ENCODE peak calls at places on chromosomes 2 and 18, in ten cellular contexts. V is tibial artery, F is A549, L is GM12891, I is mammary epithelial cell, Q is mesothelial cell of epicardium, E is G401, P is IMR-90, D is endothelial cell, G is T-helper 9 cell. B is an unnamed sample.

GRCh38 chr2:192162392-192163042 is 32.2 kb downstream of the TMEFF2 start:
- DNase-seq in V (no peak), F (peak), L (no peak), I (peak), Q (peak), E (peak), P (peak), D (peak), G (peak), B (peak)

GRCh38 chr18:50944245-50944917 is 23.5 kb upstream of the ELAC1 start:
- DNase-seq in V (no peak), F (no peak), L (no peak), I (no peak), Q (no peak), E (no peak), P (no peak), D (no peak), G (no peak), B (peak)

GRCh38 chr2:174663572-174663971 is 66.0 kb upstream of the WIPF1 start:
- DNase-seq in V (peak), F (no peak), L (no peak), I (no peak), Q (no peak), E (no peak), P (no peak), D (peak), G (no peak), B (no peak)

GRCh38 chr2:190979906-190980629 is 33.9 kb downstream of the STAT1 start:
- DNase-seq in V (peak), F (no peak), L (no peak), I (no peak), Q (peak), E (no peak), P (peak), D (peak), G (no peak), B (peak)

GRCh38 chr2:168396131-168396530 is 59.9 kb upstream of the CERS6 start:
- DNase-seq in V (no peak), F (no peak), L (no peak), I (peak), Q (no peak), E (no peak), P (peak), D (no peak), G (no peak), B (peak)

GRCh38 chr2:61758991-61759390 is 94.9 kb downstream of the FAM161A start:
- DNase-seq in V (no peak), F (no peak), L (no peak), I (peak), Q (no peak), E (no peak), P (peak), D (no peak), G (no peak), B (peak)

GRCh38 chr2:65349863-65350262 is 82.5 kb downstream of the SPRED2 start:
- DNase-seq in V (no peak), F (no peak), L (no peak), I (peak), Q (peak), E (no peak), P (peak), D (peak), G (no peak), B (peak)

GRCh38 chr2:152491139-152491472 is 156.1 kb downstream of the FMNL2 start:
- DNase-seq in V (peak), F (no peak), L (no peak), I (no peak), Q (no peak), E (no peak), P (no peak), D (no peak), G (no peak), B (no peak)

GRCh38 chr2:7704296-7704865 is 787.2 kb downstream of the RNF144A start:
- DNase-seq in V (no peak), F (no peak), L (no peak), I (no peak), Q (no peak), E (no peak), P (no peak), D (no peak), G (no peak), B (no peak)

GRCh38 chr2:43100883-43101662 is 125.3 kb downstream of the ZFP36L2 start:
- DNase-seq in V (peak), F (no peak), L (no peak), I (peak), Q (peak), E (peak), P (peak), D (peak), G (no peak), B (no peak)

GRCh38 chr2:74873041-74873440 is 39.1 kb downstream of the HK2 start:
- DNase-seq in V (no peak), F (no peak), L (no peak), I (no peak), Q (no peak), E (no peak), P (no peak), D (no peak), G (no peak), B (no peak)

GRCh38 chr2:239075918-239076727 is 228.2 kb downstream of the TWIST2 start:
- DNase-seq in V (peak), F (no peak), L (no peak), I (no peak), Q (no peak), E (no peak), P (no peak), D (no peak), G (no peak), B (no peak)

GRCh38 chr2:218257390-218257981 is 3.3 kb upstream of the GPBAR1 start:
- DNase-seq in V (peak), F (no peak), L (peak), I (no peak), Q (no peak), E (peak), P (no peak), D (peak), G (peak), B (peak)

GRCh38 chr18:54359233-54359632 is 1.5 kb downstream of the C18orf54 start:
- DNase-seq in V (no peak), F (no peak), L (no peak), I (no peak), Q (no peak), E (peak), P (peak), D (no peak), G (no peak), B (no peak)

GRCh38 chr18:987325-988186 is 82.9 kb downstream of the ADCYAP1 start:
- DNase-seq in V (no peak), F (no peak), L (no peak), I (no peak), Q (no peak), E (no peak), P (no peak), D (no peak), G (no peak), B (peak)

GRCh38 chr2:46164581-46165301 is 132.5 kb upstream of the EPAS1 start:
- DNase-seq in V (peak), F (peak), L (no peak), I (peak), Q (no peak), E (no peak), P (peak), D (no peak), G (no peak), B (peak)

GRCh38 chr2:120132691-120133090 is 90.5 kb downstream of the TMEM185B start:
- DNase-seq in V (no peak), F (no peak), L (no peak), I (no peak), Q (no peak), E (no peak), P (no peak), D (no peak), G (no peak), B (no peak)

GRCh38 chr2:7847321-7847720 is 834.5 kb upstream of the ID2 start:
- DNase-seq in V (no peak), F (no peak), L (no peak), I (no peak), Q (no peak), E (no peak), P (peak), D (no peak), G (no peak), B (no peak)

GRCh38 chr2:74778381-74779371 is 55.3 kb upstream of the HK2 start:
- DNase-seq in V (peak), F (no peak), L (no peak), I (no peak), Q (no peak), E (no peak), P (peak), D (peak), G (no peak), B (peak)

GRCh38 chr2:165455940-165456479 is 13.5 kb upstream of the CSRNP3 start:
- DNase-seq in V (no peak), F (no peak), L (no peak), I (no peak), Q (no peak), E (no peak), P (no peak), D (no peak), G (no peak), B (no peak)

GRCh38 chr2:26735096-26735495 is 29.0 kb upstream of the SLC35F6 start:
- DNase-seq in V (no peak), F (no peak), L (no peak), I (peak), Q (no peak), E (no peak), P (peak), D (no peak), G (no peak), B (peak)

GRCh38 chr18:34493099-34493544 is 217.0 kb upstream of the DTNA start:
- DNase-seq in V (peak), F (no peak), L (no peak), I (peak), Q (peak), E (peak), P (peak), D (peak), G (no peak), B (peak)

GRCh38 chr2:53018830-53019425 is 748.7 kb upstream of the CHAC2 start:
- DNase-seq in V (no peak), F (peak), L (no peak), I (no peak), Q (no peak), E (no peak), P (peak), D (no peak), G (no peak), B (peak)

GRCh38 chr18:44051088-44051487 is 629.6 kb upstream of the SETBP1 start:
- DNase-seq in V (no peak), F (no peak), L (no peak), I (no peak), Q (no peak), E (no peak), P (no peak), D (no peak), G (no peak), B (no peak)

GRCh38 chr2:179939282-179939681 is 67.8 kb downstream of the CWC22 start:
- DNase-seq in V (no peak), F (no peak), L (no peak), I (no peak), Q (no peak), E (no peak), P (no peak), D (no peak), G (no peak), B (no peak)

GRCh38 chr2:29014811-29015414 is 33.8 kb downstream of the TOGARAM2 start:
- DNase-seq in V (no peak), F (no peak), L (peak), I (peak), Q (no peak), E (no peak), P (peak), D (no peak), G (peak), B (peak)

GRCh38 chr18:13688191-13689136 is 37.9 kb downstream of the FAM210A start:
- DNase-seq in V (no peak), F (no peak), L (no peak), I (no peak), Q (no peak), E (peak), P (no peak), D (no peak), G (no peak), B (no peak)

GRCh38 chr2:30367232-30368070 is 79.6 kb upstream of the LCLAT1 start:
- DNase-seq in V (no peak), F (no peak), L (no peak), I (no peak), Q (no peak), E (no peak), P (peak), D (no peak), G (no peak), B (no peak)

GRCh38 chr2:18311413-18311812 is 249.0 kb downstream of the RDH14 start:
- DNase-seq in V (no peak), F (no peak), L (no peak), I (no peak), Q (no peak), E (no peak), P (peak), D (no peak), G (no peak), B (peak)

B was measured in bronchial epithelial cell.